ENCODE peak calls at places on chromosomes 7 and 10, in ten cellular contexts. One of them, this sample, is unnamed.

GRCh38 chr10:37379991-37380390 is 254.6 kb downstream of the ANKRD30A start:
- DNase-seq in endodermal cell: no peak
- DNase-seq in heart right ventricle: no peak
- DNase-seq in CD8-positive, alpha-beta T cell: no peak
- DNase-seq in sigmoid colon: no peak
- DNase-seq in kidney epithelial cell: no peak
- DNase-seq in GM23338: no peak
- DNase-seq in AG10803: no peak
- DNase-seq in epithelial cell of esophagus: peak
- DNase-seq in HCT116: no peak
- DNase-seq in this sample: no peak

GRCh38 chr10:112811741-112812551 is 138.1 kb upstream of the TCF7L2 start:
- DNase-seq in endodermal cell: peak
- DNase-seq in heart right ventricle: no peak
- DNase-seq in CD8-positive, alpha-beta T cell: no peak
- DNase-seq in sigmoid colon: no peak
- DNase-seq in kidney epithelial cell: peak
- DNase-seq in GM23338: peak
- DNase-seq in AG10803: peak
- DNase-seq in epithelial cell of esophagus: peak
- DNase-seq in HCT116: peak
- DNase-seq in this sample: peak

GRCh38 chr10:29102233-29102632 is 186.6 kb upstream of the LYZL1 start:
- DNase-seq in endodermal cell: no peak
- DNase-seq in heart right ventricle: no peak
- DNase-seq in CD8-positive, alpha-beta T cell: no peak
- DNase-seq in sigmoid colon: no peak
- DNase-seq in kidney epithelial cell: no peak
- DNase-seq in GM23338: no peak
- DNase-seq in AG10803: no peak
- DNase-seq in epithelial cell of esophagus: no peak
- DNase-seq in HCT116: no peak
- DNase-seq in this sample: no peak

GRCh38 chr10:104589431-104589830 is 51.7 kb upstream of the SORCS3 start:
- DNase-seq in endodermal cell: no peak
- DNase-seq in heart right ventricle: no peak
- DNase-seq in CD8-positive, alpha-beta T cell: no peak
- DNase-seq in sigmoid colon: no peak
- DNase-seq in kidney epithelial cell: no peak
- DNase-seq in GM23338: no peak
- DNase-seq in AG10803: peak
- DNase-seq in epithelial cell of esophagus: peak
- DNase-seq in HCT116: no peak
- DNase-seq in this sample: no peak

GRCh38 chr10:132208489-132209050 is 21.8 kb downstream of the DPYSL4 start:
- DNase-seq in endodermal cell: no peak
- DNase-seq in heart right ventricle: peak
- DNase-seq in CD8-positive, alpha-beta T cell: no peak
- DNase-seq in sigmoid colon: no peak
- DNase-seq in kidney epithelial cell: no peak
- DNase-seq in GM23338: no peak
- DNase-seq in AG10803: no peak
- DNase-seq in epithelial cell of esophagus: no peak
- DNase-seq in HCT116: no peak
- DNase-seq in this sample: no peak

GRCh38 chr7:16089191-16089590 is 332.1 kb downstream of the CRPPA start:
- DNase-seq in endodermal cell: no peak
- DNase-seq in heart right ventricle: no peak
- DNase-seq in CD8-positive, alpha-beta T cell: no peak
- DNase-seq in sigmoid colon: no peak
- DNase-seq in kidney epithelial cell: no peak
- DNase-seq in GM23338: no peak
- DNase-seq in AG10803: no peak
- DNase-seq in epithelial cell of esophagus: no peak
- DNase-seq in HCT116: no peak
- DNase-seq in this sample: no peak

GRCh38 chr10:7756360-7756992 is 31.3 kb downstream of the KIN start:
- DNase-seq in endodermal cell: peak
- DNase-seq in heart right ventricle: peak
- DNase-seq in CD8-positive, alpha-beta T cell: no peak
- DNase-seq in sigmoid colon: no peak
- DNase-seq in kidney epithelial cell: no peak
- DNase-seq in GM23338: peak
- DNase-seq in AG10803: peak
- DNase-seq in epithelial cell of esophagus: peak
- DNase-seq in HCT116: peak
- DNase-seq in this sample: no peak

GRCh38 chr10:517236-517635 is 172.2 kb downstream of the DIP2C start:
- DNase-seq in endodermal cell: no peak
- DNase-seq in heart right ventricle: no peak
- DNase-seq in CD8-positive, alpha-beta T cell: no peak
- DNase-seq in sigmoid colon: peak
- DNase-seq in kidney epithelial cell: no peak
- DNase-seq in GM23338: no peak
- DNase-seq in AG10803: no peak
- DNase-seq in epithelial cell of esophagus: no peak
- DNase-seq in HCT116: no peak
- DNase-seq in this sample: no peak

GRCh38 chr7:727104-727805 is at the start of gene PRKAR1B:
- DNase-seq in endodermal cell: peak
- DNase-seq in heart right ventricle: no peak
- DNase-seq in CD8-positive, alpha-beta T cell: no peak
- DNase-seq in sigmoid colon: peak
- DNase-seq in kidney epithelial cell: no peak
- DNase-seq in GM23338: peak
- DNase-seq in AG10803: no peak
- DNase-seq in epithelial cell of esophagus: peak
- DNase-seq in HCT116: no peak
- DNase-seq in this sample: no peak

GRCh38 chr10:102229810-102230263 is 3.7 kb downstream of the ELOVL3 start:
- DNase-seq in endodermal cell: peak
- DNase-seq in heart right ventricle: peak
- DNase-seq in CD8-positive, alpha-beta T cell: peak
- DNase-seq in sigmoid colon: peak
- DNase-seq in kidney epithelial cell: no peak
- DNase-seq in GM23338: peak
- DNase-seq in AG10803: peak
- DNase-seq in epithelial cell of esophagus: peak
- DNase-seq in HCT116: peak
- DNase-seq in this sample: peak

GRCh38 chr10:7248148-7248547 is 162.7 kb downstream of the SFMBT2 start:
- DNase-seq in endodermal cell: no peak
- DNase-seq in heart right ventricle: no peak
- DNase-seq in CD8-positive, alpha-beta T cell: no peak
- DNase-seq in sigmoid colon: no peak
- DNase-seq in kidney epithelial cell: no peak
- DNase-seq in GM23338: no peak
- DNase-seq in AG10803: no peak
- DNase-seq in epithelial cell of esophagus: no peak
- DNase-seq in HCT116: no peak
- DNase-seq in this sample: no peak

GRCh38 chr10:19499291-19499765 is 316.9 kb upstream of the PLXDC2 start:
- DNase-seq in endodermal cell: no peak
- DNase-seq in heart right ventricle: no peak
- DNase-seq in CD8-positive, alpha-beta T cell: no peak
- DNase-seq in sigmoid colon: no peak
- DNase-seq in kidney epithelial cell: no peak
- DNase-seq in GM23338: no peak
- DNase-seq in AG10803: no peak
- DNase-seq in epithelial cell of esophagus: no peak
- DNase-seq in HCT116: no peak
- DNase-seq in this sample: no peak

GRCh38 chr10:6786579-6787031 is 206.5 kb upstream of the PRKCQ start:
- DNase-seq in endodermal cell: no peak
- DNase-seq in heart right ventricle: no peak
- DNase-seq in CD8-positive, alpha-beta T cell: no peak
- DNase-seq in sigmoid colon: no peak
- DNase-seq in kidney epithelial cell: no peak
- DNase-seq in GM23338: no peak
- DNase-seq in AG10803: peak
- DNase-seq in epithelial cell of esophagus: peak
- DNase-seq in HCT116: no peak
- DNase-seq in this sample: peak

GRCh38 chr10:80986596-80986995 is 448.9 kb downstream of the SH2D4B start:
- DNase-seq in endodermal cell: no peak
- DNase-seq in heart right ventricle: no peak
- DNase-seq in CD8-positive, alpha-beta T cell: no peak
- DNase-seq in sigmoid colon: no peak
- DNase-seq in kidney epithelial cell: no peak
- DNase-seq in GM23338: no peak
- DNase-seq in AG10803: no peak
- DNase-seq in epithelial cell of esophagus: no peak
- DNase-seq in HCT116: no peak
- DNase-seq in this sample: no peak

GRCh38 chr10:79298403-79299244 is 48.6 kb upstream of the PPIF start:
- DNase-seq in endodermal cell: no peak
- DNase-seq in heart right ventricle: no peak
- DNase-seq in CD8-positive, alpha-beta T cell: no peak
- DNase-seq in sigmoid colon: peak
- DNase-seq in kidney epithelial cell: peak
- DNase-seq in GM23338: no peak
- DNase-seq in AG10803: peak
- DNase-seq in epithelial cell of esophagus: peak
- DNase-seq in HCT116: peak
- DNase-seq in this sample: peak

GRCh38 chr7:72268826-72269225 is 143.3 kb downstream of the CALN1 start:
- DNase-seq in endodermal cell: no peak
- DNase-seq in heart right ventricle: no peak
- DNase-seq in CD8-positive, alpha-beta T cell: no peak
- DNase-seq in sigmoid colon: no peak
- DNase-seq in kidney epithelial cell: no peak
- DNase-seq in GM23338: no peak
- DNase-seq in AG10803: no peak
- DNase-seq in epithelial cell of esophagus: no peak
- DNase-seq in HCT116: no peak
- DNase-seq in this sample: no peak

GRCh38 chr7:44574286-44574872 is 671 bp upstream of the DDX56 start:
- DNase-seq in endodermal cell: no peak
- DNase-seq in heart right ventricle: no peak
- DNase-seq in CD8-positive, alpha-beta T cell: no peak
- DNase-seq in sigmoid colon: no peak
- DNase-seq in kidney epithelial cell: no peak
- DNase-seq in GM23338: no peak
- DNase-seq in AG10803: no peak
- DNase-seq in epithelial cell of esophagus: no peak
- DNase-seq in HCT116: no peak
- DNase-seq in this sample: no peak
- H3K4me3 ChIP-seq in endodermal cell: peak
- H3K4me3 ChIP-seq in heart right ventricle: peak
- H3K4me3 ChIP-seq in CD8-positive, alpha-beta T cell: peak
- H3K4me3 ChIP-seq in sigmoid colon: peak
- H3K4me3 ChIP-seq in kidney epithelial cell: peak
- H3K4me3 ChIP-seq in GM23338: peak
- H3K4me3 ChIP-seq in AG10803: peak
- H3K4me3 ChIP-seq in epithelial cell of esophagus: peak
- H3K4me3 ChIP-seq in HCT116: peak
- H3K4me3 ChIP-seq in this sample: peak

DNA sequence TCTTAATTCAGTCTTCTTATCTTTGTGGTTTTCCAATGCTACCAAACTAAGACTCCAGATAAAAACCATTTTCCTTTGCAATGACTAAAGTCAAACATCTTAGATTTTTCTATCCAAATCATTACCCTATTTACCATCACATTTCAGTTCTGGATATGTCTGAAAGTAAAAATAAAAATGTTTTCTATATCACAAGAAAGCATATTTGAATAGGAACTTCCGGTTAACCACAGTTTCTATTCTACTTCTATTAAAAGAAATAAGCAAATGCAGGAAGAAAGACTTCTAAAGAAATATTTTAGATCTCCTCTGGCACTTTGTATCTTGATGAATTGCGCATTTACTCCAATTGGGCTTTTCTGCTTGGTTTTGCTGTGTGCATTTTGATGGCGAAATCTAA is 146.0 kb downstream of the VPS50 start:
- DNase-seq in endodermal cell: no peak
- DNase-seq in heart right ventricle: no peak
- DNase-seq in CD8-positive, alpha-beta T cell: no peak
- DNase-seq in sigmoid colon: no peak
- DNase-seq in kidney epithelial cell: no peak
- DNase-seq in GM23338: no peak
- DNase-seq in AG10803: no peak
- DNase-seq in epithelial cell of esophagus: no peak
- DNase-seq in HCT116: no peak
- DNase-seq in this sample: no peak
- H3K4me3 ChIP-seq in endodermal cell: no peak
- H3K4me3 ChIP-seq in heart right ventricle: no peak
- H3K4me3 ChIP-seq in CD8-positive, alpha-beta T cell: no peak
- H3K4me3 ChIP-seq in sigmoid colon: no peak
- H3K4me3 ChIP-seq in kidney epithelial cell: no peak
- H3K4me3 ChIP-seq in GM23338: no peak
- H3K4me3 ChIP-seq in AG10803: no peak
- H3K4me3 ChIP-seq in epithelial cell of esophagus: no peak
- H3K4me3 ChIP-seq in HCT116: no peak
- H3K4me3 ChIP-seq in this sample: no peak

DNA sequence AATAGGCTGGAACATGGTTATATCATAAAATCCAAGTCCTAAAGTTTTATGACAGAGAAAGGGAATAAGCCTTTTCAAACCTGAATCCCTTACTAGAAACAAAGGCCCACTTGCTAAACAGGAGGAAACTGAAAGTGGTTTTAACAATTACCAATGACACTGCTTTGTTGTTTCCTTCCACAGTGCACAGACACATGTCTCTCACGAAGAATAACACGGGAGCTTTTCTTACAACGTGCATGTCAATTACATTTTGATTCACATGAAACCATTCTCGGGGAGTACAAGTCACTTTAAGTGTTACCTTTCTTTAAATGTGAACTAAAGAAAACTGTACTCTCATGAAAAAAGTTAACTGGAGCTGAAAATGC is 1.4 kb downstream of the MRPS33 start:
- DNase-seq in endodermal cell: no peak
- DNase-seq in heart right ventricle: no peak
- DNase-seq in CD8-positive, alpha-beta T cell: no peak
- DNase-seq in sigmoid colon: no peak
- DNase-seq in kidney epithelial cell: no peak
- DNase-seq in GM23338: no peak
- DNase-seq in AG10803: no peak
- DNase-seq in epithelial cell of esophagus: no peak
- DNase-seq in HCT116: no peak
- DNase-seq in this sample: no peak
- H3K4me3 ChIP-seq in endodermal cell: peak
- H3K4me3 ChIP-seq in heart right ventricle: no peak
- H3K4me3 ChIP-seq in CD8-positive, alpha-beta T cell: no peak
- H3K4me3 ChIP-seq in sigmoid colon: no peak
- H3K4me3 ChIP-seq in kidney epithelial cell: no peak
- H3K4me3 ChIP-seq in GM23338: peak
- H3K4me3 ChIP-seq in AG10803: no peak
- H3K4me3 ChIP-seq in epithelial cell of esophagus: peak
- H3K4me3 ChIP-seq in HCT116: peak
- H3K4me3 ChIP-seq in this sample: peak

DNA sequence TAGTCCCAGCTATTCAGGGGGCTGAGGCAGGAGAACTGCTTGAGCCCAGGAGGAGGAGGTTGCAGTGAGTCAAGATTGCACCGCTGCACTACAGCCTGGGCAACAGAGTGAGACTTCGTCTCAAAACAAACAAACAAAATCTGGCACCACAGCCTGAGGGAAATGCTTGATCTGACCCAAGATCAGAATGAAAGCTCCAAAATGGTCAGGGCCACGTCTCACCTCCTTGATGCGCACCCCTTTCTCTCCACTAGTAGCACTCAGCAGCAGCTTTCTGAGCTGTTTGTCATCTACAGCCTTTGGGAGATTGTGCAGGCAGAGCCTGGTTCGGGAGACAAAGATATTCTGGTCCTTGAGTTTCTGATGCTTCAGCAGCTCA is 22.7 kb downstream of the RBM28 start:
- DNase-seq in endodermal cell: no peak
- DNase-seq in heart right ventricle: no peak
- DNase-seq in CD8-positive, alpha-beta T cell: no peak
- DNase-seq in sigmoid colon: no peak
- DNase-seq in kidney epithelial cell: no peak
- DNase-seq in GM23338: no peak
- DNase-seq in AG10803: no peak
- DNase-seq in epithelial cell of esophagus: no peak
- DNase-seq in HCT116: no peak
- DNase-seq in this sample: no peak
- H3K4me3 ChIP-seq in endodermal cell: no peak
- H3K4me3 ChIP-seq in heart right ventricle: no peak
- H3K4me3 ChIP-seq in CD8-positive, alpha-beta T cell: no peak
- H3K4me3 ChIP-seq in sigmoid colon: no peak
- H3K4me3 ChIP-seq in kidney epithelial cell: no peak
- H3K4me3 ChIP-seq in GM23338: no peak
- H3K4me3 ChIP-seq in AG10803: no peak
- H3K4me3 ChIP-seq in epithelial cell of esophagus: no peak
- H3K4me3 ChIP-seq in HCT116: no peak
- H3K4me3 ChIP-seq in this sample: no peak

This sample was measured in HFF-Myc.